ENCODE peak calls at places on chromosomes 12 and 14, in four cellular contexts. Y is HepG2, K is A549, F is GM12878. N is an unnamed sample.

GRCh38 chr12:24212496-24212895 is 263.0 kb upstream of the SOX5 start:
- DNase-seq in Y (no peak), K (no peak), F (no peak), N (no peak)

GRCh38 chr12:124566181-124567034 is 1.0 kb downstream of the NCOR2 start:
- DNase-seq in Y (peak), K (peak), F (no peak), N (peak)

GRCh38 chr12:71742998-71743397 is 11.7 kb upstream of the RAB21 start:
- DNase-seq in Y (no peak), K (no peak), F (no peak), N (no peak)

GRCh38 chr14:88863167-88863566 is 38.7 kb downstream of the TTC8 start:
- DNase-seq in Y (no peak), K (no peak), F (no peak), N (no peak)

GRCh38 chr14:22370084-22370847 is 218.8 kb downstream of the DAD1 start:
- DNase-seq in Y (no peak), K (no peak), F (no peak), N (no peak)

GRCh38 chr12:69688496-69689427 is 10.3 kb downstream of the BEST3 start:
- DNase-seq in Y (peak), K (peak), F (no peak), N (peak)

GRCh38 chr14:64491637-64492036 is 12.0 kb downstream of the ZBTB25 start:
- DNase-seq in Y (no peak), K (no peak), F (no peak), N (no peak)

GRCh38 chr14:68784298-68784910 is 8.5 kb downstream of the ZFP36L1 start:
- DNase-seq in Y (peak), K (peak), F (no peak), N (no peak)

GRCh38 chr12:90652280-90652679 is 302.7 kb downstream of the CCER1 start:
- DNase-seq in Y (no peak), K (no peak), F (no peak), N (no peak)

GRCh38 chr14:57413849-57414248 is 23.5 kb downstream of the NAA30 start:
- DNase-seq in Y (no peak), K (no peak), F (no peak), N (no peak)

GRCh38 chr12:114903394-114903748 is 219.4 kb upstream of the TBX3 start:
- DNase-seq in Y (no peak), K (no peak), F (no peak), N (no peak)

GRCh38 chr14:52692248-52692962 is 3.0 kb downstream of the ERO1A start:
- DNase-seq in Y (no peak), K (no peak), F (no peak), N (no peak)

GRCh38 chr12:34396006-34396860 is 373.9 kb downstream of the ALG10 start:
- DNase-seq in Y (no peak), K (no peak), F (no peak), N (no peak)

GRCh38 chr14:76373456-76373855 is 2.5 kb upstream of the ESRRB start:
- DNase-seq in Y (no peak), K (no peak), F (no peak), N (no peak)

GRCh38 chr14:23829736-23830474 is 123.7 kb upstream of the DHRS4 start:
- DNase-seq in Y (peak), K (peak), F (no peak), N (no peak)

GRCh38 chr14:95493503-95493902 is 22.9 kb downstream of the SYNE3 start:
- DNase-seq in Y (no peak), K (no peak), F (no peak), N (no peak)

GRCh38 chr14:103199141-103199540 is 75.9 kb downstream of the TNFAIP2 start:
- DNase-seq in Y (no peak), K (no peak), F (no peak), N (no peak)

GRCh38 chr14:80805136-80805535 is 136.4 kb downstream of the CEP128 start:
- DNase-seq in Y (no peak), K (no peak), F (no peak), N (no peak)

GRCh38 chr12:6215932-6216494 is 15.8 kb downstream of the CD9 start:
- DNase-seq in Y (no peak), K (peak), F (no peak), N (no peak)

GRCh38 chr14:31261859-31262739 is 54.5 kb upstream of the HECTD1 start:
- DNase-seq in Y (peak), K (no peak), F (peak), N (no peak)

GRCh38 chr14:57299511-57299910 is 30.7 kb downstream of the AP5M1 start:
- DNase-seq in Y (no peak), K (no peak), F (no peak), N (no peak)

GRCh38 chr14:100950024-100950423 is 46.5 kb upstream of the RTL1 start:
- DNase-seq in Y (no peak), K (no peak), F (no peak), N (no peak)

GRCh38 chr14:96176811-96177211 is 27.8 kb upstream of the BDKRB2 start:
- DNase-seq in Y (no peak), K (no peak), F (no peak), N (no peak)

GRCh38 chr12:68675098-68675842 is 11.5 kb upstream of the NUP107 start:
- DNase-seq in Y (no peak), K (no peak), F (no peak), N (peak)

GRCh38 chr14:70836946-70837345 is 27.6 kb upstream of the MAP3K9 start:
- DNase-seq in Y (no peak), K (no peak), F (no peak), N (no peak)

GRCh38 chr12:56958422-56958821 is 1.0 kb upstream of the RDH16 start:
- DNase-seq in Y (no peak), K (no peak), F (no peak), N (no peak)

DNA sequence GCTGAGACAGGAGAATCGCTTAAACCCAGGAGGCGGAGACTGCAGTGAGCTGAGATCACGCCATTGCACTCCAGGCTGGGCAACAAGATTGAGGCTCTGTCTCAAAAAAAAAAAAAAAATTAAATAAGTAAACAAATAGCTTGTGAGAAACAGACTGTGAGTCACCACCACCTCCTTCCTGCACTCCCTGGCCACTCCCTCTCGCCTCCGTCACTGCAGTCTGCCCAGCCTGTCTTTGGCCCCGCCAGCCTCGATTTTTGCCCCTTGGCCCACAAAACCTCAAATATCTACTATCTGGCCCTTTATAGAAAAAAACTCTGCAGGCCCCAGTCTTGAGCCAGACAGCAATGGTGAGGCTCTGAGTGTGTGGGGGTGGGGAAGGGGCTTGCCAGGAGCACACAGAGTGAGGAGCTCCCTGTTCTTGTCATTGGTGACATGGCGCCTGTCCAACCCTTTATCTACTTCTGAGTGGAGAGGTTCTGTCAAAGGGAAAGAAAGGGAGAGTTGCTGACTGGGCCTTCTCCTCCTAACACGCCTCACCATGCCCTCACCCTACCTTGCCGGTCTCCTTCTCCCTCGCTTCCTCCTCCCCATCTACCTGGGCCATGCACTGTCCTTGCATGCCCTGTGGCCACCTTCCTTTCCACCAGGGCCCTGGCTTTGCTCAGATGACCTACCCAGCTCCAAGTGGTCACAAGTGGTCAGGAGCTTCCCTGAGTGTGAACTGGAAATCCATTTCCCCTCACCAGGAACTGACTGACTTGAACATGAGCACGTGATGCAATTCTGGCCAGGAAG is 22.1 kb downstream of the LGMN start:
- DNase-seq in Y (no peak), K (peak), F (no peak), N (peak)
- TF ChIP-seq POLR2AphosphoS2 in Y (no peak), K (no peak), F (no peak), N (no peak)

DNA sequence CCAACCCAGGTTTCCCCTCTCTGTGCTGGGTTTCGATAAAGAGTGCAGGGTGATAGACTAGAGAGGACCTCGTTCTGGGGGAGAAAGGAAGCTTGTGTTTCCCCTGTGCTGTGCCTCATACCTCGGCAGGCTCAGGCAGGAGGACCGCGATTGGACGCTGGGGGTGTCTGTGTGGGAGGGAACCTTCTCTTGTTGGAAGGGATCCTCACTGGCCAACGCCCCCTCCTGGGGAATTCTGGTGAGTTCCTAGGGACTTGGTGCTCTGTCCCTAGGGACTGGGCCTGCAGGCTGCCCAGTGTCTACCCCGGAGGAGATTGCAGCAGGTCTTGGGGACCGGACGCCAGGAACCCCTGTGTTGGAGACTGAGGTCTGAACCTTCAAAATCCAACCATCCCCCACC is 157.4 kb upstream of the PRMT8 start:
- DNase-seq in Y (peak), K (peak), F (no peak), N (peak)
- TF ChIP-seq POLR2AphosphoS2 in Y (no peak), K (no peak), F (no peak), N (no peak)

GRCh38 chr12:54126696-54127537 is 61.9 kb downstream of the SMUG1 start:
- DNase-seq in Y (no peak), K (peak), F (no peak), N (peak)
- TF ChIP-seq POLR2AphosphoS2 in Y (no peak), K (no peak), F (no peak), N (no peak)

GRCh38 chr12:2138294-2138693 is 85.5 kb downstream of the CACNA1C start:
- DNase-seq in Y (no peak), K (no peak), F (no peak), N (no peak)

GRCh38 chr12:2138871-2139308 is 86.1 kb downstream of the CACNA1C start:
- DNase-seq in Y (no peak), K (no peak), F (no peak), N (no peak)

GRCh38 chr12:2139651-2140050 is 86.9 kb downstream of the CACNA1C start:
- DNase-seq in Y (no peak), K (no peak), F (no peak), N (no peak)

GRCh38 chr12:2136901-2137300 is 84.1 kb downstream of the CACNA1C start:
- DNase-seq in Y (no peak), K (no peak), F (no peak), N (no peak)

DNA sequence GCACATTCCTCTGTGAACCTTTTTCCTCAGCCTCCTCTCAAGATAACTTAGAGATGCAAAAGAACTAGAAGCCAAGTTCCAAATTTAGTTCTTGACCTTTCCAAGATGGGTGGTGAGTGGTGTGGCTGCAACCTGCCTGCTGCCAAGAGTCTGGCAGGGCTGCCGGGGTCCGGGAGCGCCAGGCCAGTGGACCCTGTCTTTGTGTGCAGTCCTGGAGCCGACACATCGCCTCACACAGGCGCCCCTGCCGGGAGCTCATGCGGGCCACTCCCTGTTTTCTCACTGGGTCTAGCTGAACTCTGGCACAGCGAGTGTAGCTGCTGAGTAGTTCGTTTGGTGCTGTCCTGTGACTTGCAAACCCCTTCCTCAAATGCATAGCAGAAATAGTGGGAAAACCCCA is 84.9 kb downstream of the CACNA1C start:
- DNase-seq in Y (no peak), K (no peak), F (no peak), N (no peak)
- TF ChIP-seq POLR2AphosphoS2 in Y (no peak), K (no peak), F (no peak), N (no peak)

GRCh38 chr12:20212658-20213387 is 155.5 kb upstream of the PDE3A start:
- DNase-seq in Y (no peak), K (peak), F (no peak), N (no peak)
- TF ChIP-seq POLR2AphosphoS2 in Y (no peak), K (no peak), F (no peak), N (no peak)

GRCh38 chr12:89020689-89021088 is 331.6 kb downstream of the DUSP6 start:
- DNase-seq in Y (no peak), K (no peak), F (no peak), N (no peak)

GRCh38 chr12:89015419-89015818 is 336.9 kb downstream of the DUSP6 start:
- DNase-seq in Y (no peak), K (no peak), F (no peak), N (no peak)

GRCh38 chr12:89019439-89020120 is 332.7 kb downstream of the DUSP6 start:
- DNase-seq in Y (peak), K (peak), F (peak), N (peak)

GRCh38 chr12:89020121-89020480 is 332.2 kb downstream of the DUSP6 start:
- DNase-seq in Y (no peak), K (no peak), F (no peak), N (no peak)

DNA sequence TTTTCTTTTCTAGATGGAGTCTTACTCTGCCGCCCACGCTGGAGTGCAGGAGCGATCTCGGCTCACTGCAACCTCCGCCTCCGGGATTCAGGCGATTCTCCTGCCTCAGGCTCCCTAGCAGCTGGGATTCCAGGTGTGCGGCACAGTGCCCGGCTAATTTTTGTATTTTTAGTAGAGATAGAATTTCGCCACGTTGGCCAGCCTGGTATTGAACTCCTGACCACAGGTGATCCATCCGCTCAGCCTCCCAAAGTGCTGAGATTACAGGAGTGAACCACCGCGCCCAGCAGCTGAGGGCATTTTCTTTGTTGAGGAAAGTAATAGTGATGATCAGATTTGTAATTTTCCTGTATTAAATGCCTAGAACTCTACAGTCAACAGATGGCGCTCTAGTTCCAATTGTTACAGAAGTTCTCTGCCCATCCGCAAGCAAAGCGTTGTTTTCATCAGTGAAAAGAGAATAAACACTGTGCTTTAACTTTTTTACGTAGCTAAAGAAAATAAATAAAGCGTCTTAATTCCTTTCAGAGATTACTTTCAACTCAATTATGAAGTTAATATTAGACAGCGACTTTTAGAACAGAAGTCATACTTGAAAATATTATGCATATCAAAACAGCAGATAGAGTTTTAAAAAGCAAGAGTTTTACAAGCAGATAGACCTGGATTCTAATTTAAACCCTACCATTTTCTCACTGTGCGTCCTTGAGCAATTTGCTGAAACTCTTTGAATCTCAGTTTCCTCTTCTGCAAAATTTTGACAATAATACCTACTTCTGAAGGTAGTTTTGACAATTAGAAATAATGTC is 335.1 kb downstream of the DUSP6 start:
- DNase-seq in Y (peak), K (peak), F (no peak), N (peak)
- TF ChIP-seq POLR2AphosphoS2 in Y (no peak), K (no peak), F (no peak), N (no peak)

DNA sequence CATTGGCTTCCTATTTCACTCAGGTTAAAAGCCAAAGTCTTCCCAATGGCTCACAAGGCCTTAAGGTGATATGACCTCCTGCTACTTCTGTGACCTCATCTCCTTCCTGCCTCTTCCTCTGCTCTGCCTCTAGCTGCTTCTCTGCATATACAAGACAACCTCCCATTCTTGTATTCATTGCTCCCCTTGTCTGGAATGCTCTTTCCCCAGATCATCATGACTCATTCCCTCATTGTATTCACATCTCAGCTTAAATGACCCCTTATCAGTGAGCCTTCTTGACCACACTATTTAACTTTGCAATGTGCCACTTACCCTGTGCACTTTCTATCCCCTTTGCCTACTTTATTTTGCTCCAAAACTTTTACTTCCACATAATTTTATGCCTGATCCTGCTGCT is 90.2 kb downstream of the PPP1R12A start:
- DNase-seq in Y (peak), K (peak), F (no peak), N (peak)
- TF ChIP-seq POLR2AphosphoS2 in Y (no peak), K (no peak), F (no peak), N (no peak)

DNA sequence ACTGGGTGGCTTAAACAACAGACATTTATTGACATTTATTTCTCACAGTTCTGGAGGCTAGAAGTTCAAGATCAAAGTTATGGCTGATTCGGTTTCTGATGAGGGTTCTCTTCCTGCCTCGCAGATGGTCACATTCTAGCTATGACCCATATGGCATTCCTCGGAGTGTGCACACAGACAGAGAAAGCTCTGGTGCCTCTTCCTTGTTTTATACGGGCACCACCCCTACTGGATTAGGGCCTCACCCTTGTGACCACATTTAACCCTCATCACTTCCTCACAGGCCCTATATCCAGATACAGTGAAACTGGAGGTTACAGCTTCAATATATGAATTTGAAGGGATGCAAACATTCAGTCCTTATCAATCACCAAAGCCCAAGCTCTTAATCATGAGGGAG is 77.0 kb upstream of the OVCH1 start:
- DNase-seq in Y (no peak), K (no peak), F (no peak), N (no peak)
- TF ChIP-seq POLR2AphosphoS2 in Y (no peak), K (no peak), F (no peak), N (no peak)

GRCh38 chr12:47779943-47780504 is 7.0 kb downstream of the SLC48A1 start:
- DNase-seq in Y (no peak), K (no peak), F (no peak), N (no peak)

GRCh38 chr12:47782372-47782770 is 9.3 kb downstream of the SLC48A1 start:
- DNase-seq in Y (no peak), K (no peak), F (no peak), N (no peak)

GRCh38 chr12:47779301-47779942 is 6.4 kb downstream of the SLC48A1 start:
- DNase-seq in Y (peak), K (peak), F (peak), N (peak)

GRCh38 chr12:47783024-47783755 is 10.2 kb downstream of the SLC48A1 start:
- DNase-seq in Y (no peak), K (no peak), F (no peak), N (no peak)

GRCh38 chr12:47781479-47782371 is 8.7 kb downstream of the SLC48A1 start:
- DNase-seq in Y (no peak), K (no peak), F (no peak), N (no peak)
- TF ChIP-seq POLR2AphosphoS2 in Y (no peak), K (no peak), F (no peak), N (peak)

N was measured in K562.